ENCODE peak calls at places on chromosomes 11 and 22, in seven cellular contexts. One of them, this sample, is unnamed.

GRCh38 chr11:34443136-34443535 is 4.4 kb downstream of the CAT start:
- DNase-seq in HFF-Myc: no peak
- DNase-seq in tibial artery: no peak
- DNase-seq in WERI-Rb-1: no peak
- DNase-seq in D721Med: no peak
- DNase-seq in SK-N-SH: no peak
- DNase-seq in BE2C: no peak
- DNase-seq in this sample: no peak

GRCh38 chr11:66975403-66976047 is 421 bp downstream of the C11orf86 start:
- DNase-seq in HFF-Myc: no peak
- DNase-seq in tibial artery: no peak
- DNase-seq in WERI-Rb-1: no peak
- DNase-seq in D721Med: no peak
- DNase-seq in SK-N-SH: no peak
- DNase-seq in BE2C: no peak
- DNase-seq in this sample: no peak

GRCh38 chr11:123594188-123594901 is 60.1 kb downstream of the SCN3B start:
- DNase-seq in HFF-Myc: no peak
- DNase-seq in tibial artery: no peak
- DNase-seq in WERI-Rb-1: no peak
- DNase-seq in D721Med: no peak
- DNase-seq in SK-N-SH: no peak
- DNase-seq in BE2C: no peak
- DNase-seq in this sample: no peak

GRCh38 chr11:61120099-61120864 is 18.0 kb downstream of the CD5 start:
- DNase-seq in HFF-Myc: no peak
- DNase-seq in tibial artery: no peak
- DNase-seq in WERI-Rb-1: no peak
- DNase-seq in D721Med: no peak
- DNase-seq in SK-N-SH: no peak
- DNase-seq in BE2C: no peak
- DNase-seq in this sample: no peak

GRCh38 chr11:111512296-111513239 is at the start of gene BTG4:
- DNase-seq in HFF-Myc: no peak
- DNase-seq in tibial artery: no peak
- DNase-seq in WERI-Rb-1: peak
- DNase-seq in D721Med: no peak
- DNase-seq in SK-N-SH: peak
- DNase-seq in BE2C: peak
- DNase-seq in this sample: peak

GRCh38 chr11:57320719-57321387 is 3.9 kb downstream of the TNKS1BP1 start:
- DNase-seq in HFF-Myc: no peak
- DNase-seq in tibial artery: no peak
- DNase-seq in WERI-Rb-1: no peak
- DNase-seq in D721Med: no peak
- DNase-seq in SK-N-SH: no peak
- DNase-seq in BE2C: no peak
- DNase-seq in this sample: no peak

GRCh38 chr11:10770626-10771254 is 19.7 kb downstream of the CTR9 start:
- DNase-seq in HFF-Myc: peak
- DNase-seq in tibial artery: no peak
- DNase-seq in WERI-Rb-1: peak
- DNase-seq in D721Med: no peak
- DNase-seq in SK-N-SH: peak
- DNase-seq in BE2C: peak
- DNase-seq in this sample: peak

GRCh38 chr11:69380921-69381581 is 87.1 kb downstream of the MYEOV start:
- DNase-seq in HFF-Myc: no peak
- DNase-seq in tibial artery: peak
- DNase-seq in WERI-Rb-1: no peak
- DNase-seq in D721Med: no peak
- DNase-seq in SK-N-SH: no peak
- DNase-seq in BE2C: peak
- DNase-seq in this sample: no peak

GRCh38 chr11:73270089-73270854 is 1.9 kb upstream of the P2RY6 start:
- DNase-seq in HFF-Myc: no peak
- DNase-seq in tibial artery: no peak
- DNase-seq in WERI-Rb-1: no peak
- DNase-seq in D721Med: no peak
- DNase-seq in SK-N-SH: no peak
- DNase-seq in BE2C: no peak
- DNase-seq in this sample: peak

GRCh38 chr11:116644948-116645305 is 127.9 kb downstream of the BUD13 start:
- DNase-seq in HFF-Myc: no peak
- DNase-seq in tibial artery: no peak
- DNase-seq in WERI-Rb-1: peak
- DNase-seq in D721Med: no peak
- DNase-seq in SK-N-SH: no peak
- DNase-seq in BE2C: no peak
- DNase-seq in this sample: no peak

GRCh38 chr11:59216654-59217640 is 4.2 kb upstream of the MPEG1 start:
- DNase-seq in HFF-Myc: peak
- DNase-seq in tibial artery: no peak
- DNase-seq in WERI-Rb-1: no peak
- DNase-seq in D721Med: no peak
- DNase-seq in SK-N-SH: no peak
- DNase-seq in BE2C: no peak
- DNase-seq in this sample: no peak

GRCh38 chr11:116387623-116388022 is 385.2 kb downstream of the BUD13 start:
- DNase-seq in HFF-Myc: no peak
- DNase-seq in tibial artery: no peak
- DNase-seq in WERI-Rb-1: peak
- DNase-seq in D721Med: no peak
- DNase-seq in SK-N-SH: no peak
- DNase-seq in BE2C: peak
- DNase-seq in this sample: no peak

GRCh38 chr22:19036523-19037273 is 85.5 kb downstream of the DGCR2 start:
- DNase-seq in HFF-Myc: no peak
- DNase-seq in tibial artery: no peak
- DNase-seq in WERI-Rb-1: peak
- DNase-seq in D721Med: no peak
- DNase-seq in SK-N-SH: no peak
- DNase-seq in BE2C: no peak
- DNase-seq in this sample: no peak

GRCh38 chr11:86152006-86152862 is 83.3 kb upstream of the PICALM start:
- DNase-seq in HFF-Myc: no peak
- DNase-seq in tibial artery: no peak
- DNase-seq in WERI-Rb-1: no peak
- DNase-seq in D721Med: no peak
- DNase-seq in SK-N-SH: no peak
- DNase-seq in BE2C: no peak
- DNase-seq in this sample: no peak

GRCh38 chr11:119990306-119991021 is 147.4 kb downstream of the TRIM29 start:
- DNase-seq in HFF-Myc: peak
- DNase-seq in tibial artery: no peak
- DNase-seq in WERI-Rb-1: no peak
- DNase-seq in D721Med: no peak
- DNase-seq in SK-N-SH: no peak
- DNase-seq in BE2C: no peak
- DNase-seq in this sample: no peak

GRCh38 chr11:66277475-66278391 is at the start of gene CNIH2:
- DNase-seq in HFF-Myc: no peak
- DNase-seq in tibial artery: no peak
- DNase-seq in WERI-Rb-1: peak
- DNase-seq in D721Med: peak
- DNase-seq in SK-N-SH: peak
- DNase-seq in BE2C: peak
- DNase-seq in this sample: peak

GRCh38 chr11:108985611-108986279 is 320.9 kb downstream of the DDX10 start:
- DNase-seq in HFF-Myc: peak
- DNase-seq in tibial artery: no peak
- DNase-seq in WERI-Rb-1: no peak
- DNase-seq in D721Med: no peak
- DNase-seq in SK-N-SH: no peak
- DNase-seq in BE2C: no peak
- DNase-seq in this sample: no peak

GRCh38 chr22:29689872-29690213 is 30.0 kb upstream of the CABP7 start:
- DNase-seq in HFF-Myc: no peak
- DNase-seq in tibial artery: no peak
- DNase-seq in WERI-Rb-1: peak
- DNase-seq in D721Med: no peak
- DNase-seq in SK-N-SH: peak
- DNase-seq in BE2C: peak
- DNase-seq in this sample: peak

GRCh38 chr11:14973621-14974020 is 1.5 kb upstream of the CALCA start:
- DNase-seq in HFF-Myc: no peak
- DNase-seq in tibial artery: no peak
- DNase-seq in WERI-Rb-1: no peak
- DNase-seq in D721Med: no peak
- DNase-seq in SK-N-SH: peak
- DNase-seq in BE2C: peak
- DNase-seq in this sample: peak

DNA sequence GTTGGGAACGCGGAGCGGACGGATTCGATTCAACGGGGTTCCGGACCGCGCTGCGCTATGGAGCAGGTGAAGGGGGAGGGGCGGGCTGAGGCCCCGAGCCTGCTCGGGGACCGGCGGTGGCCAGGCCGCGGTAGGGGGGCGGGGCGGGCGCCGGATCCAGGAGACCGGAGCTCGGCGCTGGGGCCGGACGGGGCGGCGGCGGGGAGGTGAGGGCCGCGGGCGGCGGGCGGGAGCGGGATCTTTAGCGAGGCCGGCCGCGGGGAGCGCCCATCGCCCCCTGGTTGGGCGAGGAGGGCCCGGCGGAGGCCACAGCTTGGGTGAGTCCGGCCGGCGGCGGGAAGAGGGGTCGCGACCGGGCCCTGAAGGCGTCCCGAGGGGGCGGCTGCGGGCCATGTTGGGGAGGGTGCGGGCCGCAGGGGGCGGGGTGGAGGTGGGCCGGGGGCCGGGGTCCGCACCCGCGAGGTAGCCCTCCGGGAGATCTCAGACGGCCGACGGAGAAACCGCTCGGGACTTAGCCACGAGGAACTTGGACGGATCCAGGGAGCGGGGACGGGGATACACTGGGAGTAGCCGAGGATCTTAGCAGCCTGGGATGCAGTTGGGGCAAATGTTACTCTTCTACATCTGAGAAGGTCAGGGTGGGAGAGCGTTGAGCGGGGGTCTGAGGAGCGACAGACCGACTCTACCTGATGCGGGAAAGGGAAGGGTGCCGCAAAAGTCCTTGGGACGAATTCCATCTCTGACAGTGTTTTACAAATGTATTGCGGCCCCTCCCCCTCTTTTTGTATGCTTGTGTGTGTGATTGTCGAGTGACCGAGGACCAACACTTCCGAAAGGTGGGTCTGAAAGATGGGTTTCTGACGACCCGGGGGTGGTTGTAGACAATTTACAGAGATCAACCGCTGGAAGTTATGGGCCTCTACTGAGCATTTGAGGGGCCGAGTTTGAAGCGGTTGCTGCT is 514 bp downstream of the STIP1 start:
- DNase-seq in HFF-Myc: no peak
- DNase-seq in tibial artery: no peak
- DNase-seq in WERI-Rb-1: peak
- DNase-seq in D721Med: no peak
- DNase-seq in SK-N-SH: no peak
- DNase-seq in BE2C: no peak
- DNase-seq in this sample: no peak
- TF ChIP-seq CTCF in HFF-Myc: no peak
- TF ChIP-seq CTCF in tibial artery: no peak
- TF ChIP-seq CTCF in WERI-Rb-1: no peak
- TF ChIP-seq CTCF in D721Med: peak
- TF ChIP-seq CTCF in SK-N-SH: no peak
- TF ChIP-seq CTCF in BE2C: no peak
- TF ChIP-seq CTCF in this sample: no peak

DNA sequence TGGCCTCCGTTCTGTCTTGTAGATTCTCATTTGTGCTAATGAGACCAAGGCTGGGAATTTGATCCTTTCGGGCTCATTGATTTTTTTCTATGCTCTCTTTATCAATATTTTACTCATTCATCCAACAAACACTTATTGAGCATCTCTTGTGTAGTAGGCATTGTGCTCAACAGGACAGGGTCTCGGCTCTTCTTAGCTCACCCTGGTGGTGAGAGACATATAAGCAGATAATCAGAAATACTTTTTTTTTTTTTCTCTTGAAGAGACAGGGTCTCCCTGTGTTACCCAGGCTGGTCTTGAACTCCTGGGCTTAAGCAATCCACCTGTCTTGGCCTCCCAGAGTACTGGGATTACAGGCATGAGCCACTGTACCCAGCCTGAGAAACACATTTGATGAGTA is 48.0 kb upstream of the SLC5A1 start:
- DNase-seq in HFF-Myc: no peak
- DNase-seq in tibial artery: no peak
- DNase-seq in WERI-Rb-1: no peak
- DNase-seq in D721Med: no peak
- DNase-seq in SK-N-SH: no peak
- DNase-seq in BE2C: no peak
- DNase-seq in this sample: no peak
- TF ChIP-seq CTCF in HFF-Myc: peak
- TF ChIP-seq CTCF in tibial artery: no peak
- TF ChIP-seq CTCF in WERI-Rb-1: no peak
- TF ChIP-seq CTCF in D721Med: no peak
- TF ChIP-seq CTCF in SK-N-SH: peak
- TF ChIP-seq CTCF in BE2C: peak
- TF ChIP-seq CTCF in this sample: peak

GRCh38 chr22:47328550-47329243 is 566.2 kb downstream of the TBC1D22A start:
- DNase-seq in HFF-Myc: peak
- DNase-seq in tibial artery: no peak
- DNase-seq in WERI-Rb-1: no peak
- DNase-seq in D721Med: no peak
- DNase-seq in SK-N-SH: peak
- DNase-seq in BE2C: peak
- DNase-seq in this sample: no peak
- TF ChIP-seq CTCF in HFF-Myc: no peak
- TF ChIP-seq CTCF in tibial artery: no peak
- TF ChIP-seq CTCF in WERI-Rb-1: no peak
- TF ChIP-seq CTCF in D721Med: no peak
- TF ChIP-seq CTCF in SK-N-SH: no peak
- TF ChIP-seq CTCF in BE2C: no peak
- TF ChIP-seq CTCF in this sample: no peak

GRCh38 chr11:132520199-132520598 is 1012.1 kb downstream of the OPCML start:
- DNase-seq in HFF-Myc: no peak
- DNase-seq in tibial artery: no peak
- DNase-seq in WERI-Rb-1: no peak
- DNase-seq in D721Med: no peak
- DNase-seq in SK-N-SH: no peak
- DNase-seq in BE2C: no peak
- DNase-seq in this sample: no peak

GRCh38 chr11:132523929-132524328 is 1008.4 kb downstream of the OPCML start:
- DNase-seq in HFF-Myc: no peak
- DNase-seq in tibial artery: no peak
- DNase-seq in WERI-Rb-1: no peak
- DNase-seq in D721Med: no peak
- DNase-seq in SK-N-SH: no peak
- DNase-seq in BE2C: no peak
- DNase-seq in this sample: no peak

DNA sequence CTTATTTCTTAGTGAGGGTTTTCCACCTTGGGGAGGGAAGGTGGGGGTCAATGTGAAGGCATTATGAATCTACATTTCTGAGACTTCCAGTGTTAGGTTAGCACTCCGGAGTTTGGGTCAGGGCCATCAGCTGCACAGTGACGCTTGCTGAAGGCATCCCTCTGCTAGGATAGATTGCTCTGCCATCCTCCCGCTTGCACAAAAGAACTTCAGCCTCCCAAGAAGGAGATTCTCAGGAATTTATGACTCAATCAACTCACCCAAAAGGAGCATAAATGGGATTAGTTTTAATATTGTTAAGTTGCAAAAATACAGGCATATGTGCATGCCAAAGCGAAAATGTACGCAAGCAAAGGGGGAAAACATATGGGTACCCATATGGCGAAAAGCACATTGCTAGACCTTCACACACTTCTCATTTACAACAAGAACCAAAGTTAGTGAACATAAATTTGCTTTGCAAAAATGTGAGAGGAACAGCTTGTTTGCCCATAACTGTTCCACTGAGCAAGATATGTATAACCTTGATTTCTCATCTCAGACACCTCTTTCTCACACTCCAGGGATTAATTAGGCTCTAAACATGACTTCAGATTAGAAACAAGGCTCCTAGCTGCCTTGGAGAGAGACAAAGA is 1013.0 kb downstream of the OPCML start:
- DNase-seq in HFF-Myc: no peak
- DNase-seq in tibial artery: no peak
- DNase-seq in WERI-Rb-1: no peak
- DNase-seq in D721Med: no peak
- DNase-seq in SK-N-SH: no peak
- DNase-seq in BE2C: no peak
- DNase-seq in this sample: no peak
- TF ChIP-seq CTCF in HFF-Myc: no peak
- TF ChIP-seq CTCF in tibial artery: no peak
- TF ChIP-seq CTCF in WERI-Rb-1: no peak
- TF ChIP-seq CTCF in D721Med: no peak
- TF ChIP-seq CTCF in SK-N-SH: no peak
- TF ChIP-seq CTCF in BE2C: no peak
- TF ChIP-seq CTCF in this sample: no peak